ENCODE peak calls at places on chromosomes 7 and 10, in nine cellular contexts. Y is A673, R is WTC11, D is HCT116, P is heart right ventricle, Z is IMR-90, A is GM13976, C is astrocyte of the spinal cord, T is lower lobe of right lung. B is an unnamed sample.
A peak's percentile ranks its signal among the peaks of the same experiment; 100 is the strongest.

GRCh38 chr10:27607591-27607990 is 103.5 kb downstream of the RAB18 start:
- DNase-seq in Z (no peak), P (no peak), C (no peak), A (no peak), T (no peak), D (no peak), R (no peak), Y (no peak), B (no peak)

GRCh38 chr10:132709471-132709951 is 76.4 kb downstream of the NKX6-2 start:
- DNase-seq in D (no peak), Y (no peak), P (peak; percentile 8), R (no peak), C (no peak), T (peak; percentile 34), A (no peak), Z (no peak), B (no peak)

GRCh38 chr7:1324028-1324900 is 91.6 kb downstream of the UNCX start:
- DNase-seq in C (no peak), Y (no peak), T (peak; percentile 30), A (no peak), P (no peak), D (no peak), Z (no peak), R (no peak), B (no peak)

GRCh38 chr10:52437205-52437646 is 123.1 kb downstream of the DKK1 start:
- DNase-seq in T (no peak), R (no peak), C (no peak), D (no peak), Y (no peak), P (no peak), Z (peak; percentile 2), A (peak; percentile 6), B (no peak)

GRCh38 chr7:43220250-43220649 is 107.8 kb downstream of the HECW1 start:
- DNase-seq in P (no peak), A (no peak), Y (no peak), T (no peak), C (peak; percentile 81), R (no peak), D (no peak), Z (peak; percentile 95), B (no peak)

GRCh38 chr10:88984525-88984924 is 6.1 kb upstream of the FAS start:
- DNase-seq in R (no peak), A (no peak), C (no peak), D (no peak), T (no peak), P (no peak), Z (no peak), Y (no peak), B (no peak)

GRCh38 chr10:86178401-86179142 is 188.0 kb downstream of the GRID1 start:
- DNase-seq in P (no peak), T (no peak), C (no peak), R (peak; percentile 82), Z (no peak), A (peak; percentile 53), Y (peak; percentile 23), D (peak; percentile 4), B (peak; percentile 43)

GRCh38 chr10:79142522-79143309 is 74.0 kb downstream of the ZMIZ1 start:
- DNase-seq in A (no peak), T (no peak), R (no peak), D (no peak), C (no peak), P (no peak), Z (no peak), Y (no peak), B (no peak)

GRCh38 chr7:51222916-51223315 is 93.7 kb downstream of the COBL start:
- DNase-seq in P (no peak), Z (no peak), T (no peak), R (no peak), Y (no peak), A (no peak), C (no peak), D (no peak), B (no peak)

GRCh38 chr10:71981024-71981867 is 17.1 kb downstream of the CHST3 start:
- DNase-seq in Z (no peak), P (no peak), C (peak; percentile 71), A (peak; percentile 21), R (no peak), Y (peak; percentile 63), D (no peak), T (no peak), B (peak; percentile 52)

GRCh38 chr10:22986771-22987542 is 59.1 kb downstream of the ARMC3 start:
- DNase-seq in T (no peak), D (peak; percentile 21), Z (peak; percentile 38), C (peak; percentile 66), Y (peak; percentile 69), P (no peak), A (peak; percentile 41), R (no peak), B (no peak)

GRCh38 chr10:79385804-79386531 is 38.7 kb downstream of the PPIF start:
- DNase-seq in Y (no peak), A (peak; percentile 41), D (no peak), C (no peak), P (no peak), Z (no peak), R (peak; percentile 68), T (peak; percentile 30), B (peak; percentile 0)

GRCh38 chr10:77321868-77322267 is 315.7 kb downstream of the KCNMA1 start:
- DNase-seq in R (no peak), D (no peak), C (peak; percentile 22), P (no peak), A (no peak), Y (no peak), T (no peak), Z (peak; percentile 38), B (no peak)

GRCh38 chr7:55410641-55411239 is 45.6 kb downstream of the LANCL2 start:
- DNase-seq in Y (no peak), Z (no peak), T (no peak), R (no peak), P (no peak), A (no peak), C (no peak), D (no peak), B (no peak)

GRCh38 chr7:55411844-55412243 is 46.7 kb downstream of the LANCL2 start:
- DNase-seq in R (no peak), T (no peak), C (no peak), P (no peak), Y (no peak), Z (no peak), A (no peak), D (no peak), B (no peak)

GRCh38 chr7:55420535-55420934 is 55.4 kb downstream of the LANCL2 start:
- DNase-seq in C (no peak), T (no peak), P (no peak), D (no peak), Z (peak; percentile 65), Y (no peak), A (no peak), R (no peak), B (no peak)

GRCh38 chr7:55413442-55413841 is 48.3 kb downstream of the LANCL2 start:
- DNase-seq in Y (no peak), A (no peak), R (no peak), T (no peak), C (no peak), D (no peak), Z (no peak), P (no peak), B (no peak)

GRCh38 chr7:55415173-55415778 is 50.1 kb downstream of the LANCL2 start:
- DNase-seq in T (peak; percentile 79), A (peak; percentile 84), D (peak; percentile 43), Y (peak; percentile 84), R (peak; percentile 82), Z (peak; percentile 65), C (peak; percentile 76), P (peak; percentile 66), B (peak; percentile 90)
- TF ChIP-seq CTCF in T (peak; percentile 82), A (peak; percentile 60), D (peak; percentile 65), Y (peak; percentile 80), R (peak; percentile 79), Z (peak; percentile 80), C (peak; percentile 68), P (peak; percentile 70), B (peak; percentile 89)

DNA sequence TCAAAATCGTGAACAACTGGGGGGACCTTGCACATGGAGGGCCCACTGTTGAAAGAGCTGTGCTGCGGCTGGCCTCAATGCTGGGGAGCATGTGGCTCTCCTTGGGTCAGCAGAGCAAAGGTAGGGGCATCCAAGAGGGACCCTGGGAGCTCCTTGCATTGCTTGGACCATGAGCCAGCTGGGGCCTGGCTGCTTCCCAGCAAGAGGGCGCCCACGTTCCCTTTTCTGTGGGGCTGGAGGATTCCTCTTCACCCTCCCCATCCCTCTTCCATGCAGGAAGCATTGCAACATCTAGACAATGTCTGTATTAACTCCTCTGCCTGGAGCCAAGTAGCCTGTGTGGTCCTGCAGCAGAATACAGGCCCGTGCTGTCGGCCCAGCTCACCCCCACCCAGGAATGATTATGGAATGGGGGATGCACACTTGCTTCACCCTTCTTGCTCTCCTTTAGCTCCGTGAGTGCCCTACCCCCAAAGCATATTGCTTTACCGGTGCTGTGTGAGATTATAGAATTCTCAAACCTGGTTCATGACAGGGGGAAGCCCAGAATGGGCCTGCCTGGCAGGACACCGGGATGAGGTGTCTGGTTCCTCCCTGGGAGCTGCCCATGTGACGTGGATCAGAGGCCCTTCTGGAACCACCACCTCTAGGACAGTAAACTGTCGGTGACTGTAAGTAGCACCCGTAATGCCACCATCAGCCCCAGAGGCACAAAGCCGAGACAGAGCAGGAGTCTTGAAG is 61.9 kb downstream of the SYPL1 start:
- DNase-seq in Y (peak; percentile 82), T (no peak), C (no peak), D (no peak), Z (peak; percentile 59), P (no peak), R (peak; percentile 46), A (no peak), B (no peak)
- TF ChIP-seq CTCF in Y (peak; percentile 66), T (peak; percentile 16), C (peak; percentile 9), D (peak; percentile 11), Z (peak; percentile 26), P (no peak), R (no peak), A (no peak), B (no peak)

GRCh38 chr10:15067154-15067553 is 21.4 kb downstream of the ACBD7 start:
- DNase-seq in D (no peak), C (no peak), P (no peak), A (no peak), Z (no peak), R (no peak), T (no peak), Y (no peak), B (no peak)

GRCh38 chr10:15068802-15069201 is 19.8 kb downstream of the ACBD7 start:
- DNase-seq in R (no peak), D (no peak), C (peak; percentile 61), Y (no peak), A (no peak), T (no peak), P (no peak), Z (peak; percentile 61), B (no peak)

GRCh38 chr10:15072358-15072757 is 16.2 kb downstream of the ACBD7 start:
- DNase-seq in Y (no peak), T (no peak), P (no peak), A (no peak), D (no peak), R (no peak), C (no peak), Z (no peak), B (no peak)

GRCh38 chr10:15069230-15069629 is 19.3 kb downstream of the ACBD7 start:
- DNase-seq in C (no peak), P (no peak), R (no peak), A (no peak), D (no peak), Z (no peak), Y (no peak), T (no peak), B (no peak)
- TF ChIP-seq CTCF in C (no peak), P (no peak), R (no peak), A (no peak), D (peak; percentile 7), Z (no peak), Y (no peak), T (no peak), B (no peak)

GRCh38 chr10:70430489-70431445 is 10.7 kb downstream of the NODAL start:
- DNase-seq in P (peak; percentile 34), T (no peak), R (peak; percentile 33), A (no peak), Z (peak; percentile 87), D (no peak), Y (no peak), C (peak; percentile 51), B (no peak)
- TF ChIP-seq CTCF in P (no peak), T (peak; percentile 23), R (no peak), A (no peak), Z (peak; percentile 33), D (no peak), Y (no peak), C (no peak), B (no peak)

B was measured in neural crest cell.